ENCODE peak calls at places on chromosomes 1 and 21, in eight cellular contexts. S is effector CD4-positive, alpha-beta T cell; N is KBM-7; E is esophagus squamous epithelium; U is stimulated activated CD4-positive, alpha-beta T cell treated with anti-CD3 and anti-CD28 coated beads, Interleukin-1b, Interleukin-23, amount 100 ng/mL, for 24 hours; D is mesothelial cell of epicardium; J is colonic mucosa; O is endothelial cell. Z is an unnamed sample.

GRCh38 chr1:212683357-212683722 is 16.3 kb downstream of the BATF3 start:
- DNase-seq in S (no peak), N (peak; percentile 81), E (no peak), U (no peak), D (no peak), J (peak; percentile 34), O (no peak), Z (peak; percentile 45)

GRCh38 chr1:208557046-208557445 is 312.9 kb upstream of the PLXNA2 start:
- DNase-seq in S (no peak), N (no peak), E (no peak), U (no peak), D (no peak), J (no peak), O (no peak), Z (no peak)

GRCh38 chr21:41783476-41784150 is 16.8 kb upstream of the RIPK4 start:
- DNase-seq in S (no peak), N (peak; percentile 65), E (no peak), U (no peak), D (no peak), J (peak; percentile 88), O (no peak), Z (no peak)

GRCh38 chr1:24643362-24644346 is 552 bp downstream of the SRRM1 start:
- DNase-seq in S (peak; percentile 40), N (peak; percentile 28), E (no peak), U (no peak), D (no peak), J (peak; percentile 51), O (peak; percentile 46), Z (peak; percentile 49)

GRCh38 chr21:33799378-33800090 is 116.1 kb downstream of the ATP5PO start:
- DNase-seq in S (no peak), N (no peak), E (no peak), U (no peak), D (no peak), J (no peak), O (no peak), Z (no peak)

GRCh38 chr1:58968360-58968952 is 184.6 kb upstream of the JUN start:
- DNase-seq in S (no peak), N (peak; percentile 66), E (no peak), U (no peak), D (no peak), J (peak; percentile 53), O (no peak), Z (peak; percentile 50)

GRCh38 chr1:150066838-150067183 is 765 bp upstream of the VPS45 start:
- DNase-seq in S (peak; percentile 4), N (no peak), E (no peak), U (no peak), D (peak; percentile 30), J (peak; percentile 65), O (peak; percentile 49), Z (peak; percentile 74)

GRCh38 chr21:44407493-44407892 is 47.8 kb upstream of the LRRC3 start:
- DNase-seq in S (no peak), N (no peak), E (no peak), U (no peak), D (no peak), J (no peak), O (no peak), Z (no peak)

GRCh38 chr1:100265562-100265930 is 470 bp upstream of the RTCA start:
- DNase-seq in S (peak; percentile 7), N (no peak), E (no peak), U (no peak), D (no peak), J (no peak), O (no peak), Z (no peak)

GRCh38 chr1:237736372-237737029 is 154.2 kb downstream of the ZP4 start:
- DNase-seq in S (no peak), N (peak; percentile 80), E (no peak), U (no peak), D (no peak), J (no peak), O (no peak), Z (peak; percentile 64)

GRCh38 chr21:42200906-42201614 is 17.9 kb upstream of the ABCG1 start:
- DNase-seq in S (no peak), N (no peak), E (no peak), U (no peak), D (no peak), J (no peak), O (no peak), Z (no peak)

GRCh38 chr1:27556781-27557595 is 47.0 kb downstream of the AHDC1 start:
- DNase-seq in S (peak; percentile 67), N (peak; percentile 80), E (peak; percentile 54), U (peak; percentile 66), D (peak; percentile 76), J (peak; percentile 96), O (peak; percentile 77), Z (peak; percentile 84)

GRCh38 chr21:33478858-33479678 is 706 bp downstream of the TMEM50B start:
- DNase-seq in S (peak; percentile 30), N (peak; percentile 55), E (no peak), U (no peak), D (peak; percentile 23), J (peak; percentile 47), O (peak; percentile 43), Z (peak; percentile 68)

GRCh38 chr21:34517491-34518245 is 5.7 kb upstream of the KCNE1 start:
- DNase-seq in S (no peak), N (peak; percentile 69), E (no peak), U (no peak), D (no peak), J (no peak), O (no peak), Z (peak; percentile 21)

GRCh38 chr1:36492491-36492890 is 9.8 kb upstream of the CSF3R start:
- DNase-seq in S (no peak), N (peak; percentile 10), E (no peak), U (no peak), D (no peak), J (no peak), O (no peak), Z (no peak)

GRCh38 chr1:11711490-11711889 is 20.0 kb downstream of the DRAXIN start:
- DNase-seq in S (no peak), N (no peak), E (no peak), U (no peak), D (no peak), J (no peak), O (no peak), Z (no peak)

GRCh38 chr1:227999056-227999930 is 7.5 kb upstream of the WNT3A start:
- DNase-seq in S (peak; percentile 51), N (peak; percentile 88), E (no peak), U (peak; percentile 25), D (no peak), J (peak; percentile 67), O (peak; percentile 82), Z (peak; percentile 91)

GRCh38 chr1:19038096-19038495 is 81.6 kb upstream of the IFFO2 start:
- DNase-seq in S (no peak), N (no peak), E (no peak), U (no peak), D (no peak), J (no peak), O (no peak), Z (no peak)

GRCh38 chr21:46603228-46603627 is 1.7 kb downstream of the S100B start:
- DNase-seq in S (no peak), N (no peak), E (no peak), U (no peak), D (no peak), J (no peak), O (no peak), Z (no peak)

GRCh38 chr1:36567601-36568341 is 85.1 kb upstream of the CSF3R start:
- DNase-seq in S (no peak), N (no peak), E (no peak), U (no peak), D (no peak), J (no peak), O (no peak), Z (no peak)

GRCh38 chr1:145874646-145875045 is 11.0 kb downstream of the ANKRD35 start:
- DNase-seq in S (no peak), N (no peak), E (no peak), U (no peak), D (no peak), J (no peak), O (no peak), Z (no peak)

GRCh38 chr1:67610450-67610849 is 74.6 kb upstream of the GADD45A start:
- DNase-seq in S (no peak), N (no peak), E (no peak), U (no peak), D (no peak), J (no peak), O (no peak), Z (no peak)

GRCh38 chr1:153535664-153536585 is at the start of gene S100A6:
- DNase-seq in S (peak; percentile 75), N (peak; percentile 66), E (peak; percentile 51), U (peak; percentile 48), D (no peak), J (peak; percentile 95), O (no peak), Z (no peak)

GRCh38 chr1:20165522-20165951 is 20.4 kb upstream of the UBXN10 start:
- DNase-seq in S (no peak), N (peak; percentile 83), E (no peak), U (no peak), D (no peak), J (no peak), O (no peak), Z (peak; percentile 38)

GRCh38 chr1:96472471-96472870 is 249.1 kb upstream of the PTBP2 start:
- DNase-seq in S (no peak), N (no peak), E (no peak), U (no peak), D (no peak), J (no peak), O (no peak), Z (no peak)

GRCh38 chr1:151713874-151714273 is 2.7 kb downstream of the CELF3 start:
- DNase-seq in S (no peak), N (no peak), E (no peak), U (no peak), D (no peak), J (no peak), O (no peak), Z (no peak)

GRCh38 chr21:35520302-35520701 is 471.2 kb upstream of the RUNX1 start:
- DNase-seq in S (no peak), N (no peak), E (no peak), U (no peak), D (no peak), J (no peak), O (no peak), Z (no peak)

GRCh38 chr1:225899044-225899925 is 10.3 kb upstream of the LEFTY1 start:
- DNase-seq in S (no peak), N (no peak), E (no peak), U (no peak), D (no peak), J (no peak), O (no peak), Z (no peak)

GRCh38 chr21:25459365-25459764 is 147.9 kb downstream of the MRPL39 start:
- DNase-seq in S (no peak), N (no peak), E (no peak), U (no peak), D (no peak), J (no peak), O (no peak), Z (peak; percentile 57)

GRCh38 chr1:7638078-7638477 is 133.0 kb upstream of the VAMP3 start:
- DNase-seq in S (no peak), N (no peak), E (no peak), U (no peak), D (no peak), J (no peak), O (peak; percentile 69), Z (no peak)

GRCh38 chr21:41390043-41390639 is 28.3 kb downstream of the MX2 start:
- DNase-seq in S (no peak), N (no peak), E (no peak), U (no peak), D (no peak), J (no peak), O (no peak), Z (no peak)

GRCh38 chr1:225442156-225442555 is 14.3 kb upstream of the LBR start:
- DNase-seq in S (no peak), N (no peak), E (no peak), U (no peak), D (no peak), J (no peak), O (no peak), Z (peak; percentile 15)

Z was measured in NAMALWA.